ENCODE peak calls at places on chromosome 19, in nine cellular contexts. E is Caco-2; K is PC-3; X is IMR-90; B is effector memory CD4-positive, alpha-beta T cell; Z is thoracic aorta; M is small intestine; C is K562; O is Peyer's patch. P is an unnamed sample.

GRCh38 chr19:52219611-52220010 is 29.8 kb downstream of the PPP2R1A start:
- DNase-seq in E (no peak), K (no peak), X (no peak), B (no peak), Z (no peak), M (no peak), C (no peak), O (no peak), P (no peak)

GRCh38 chr19:3547767-3548282 is 8.9 kb downstream of the TEKTIP1 start:
- DNase-seq in E (no peak), K (no peak), X (no peak), B (no peak), Z (no peak), M (no peak), C (no peak), O (no peak), P (no peak)

GRCh38 chr19:39433480-39434079 is 2.2 kb downstream of the RPS16 start:
- DNase-seq in E (no peak), K (no peak), X (no peak), B (no peak), Z (no peak), M (no peak), C (no peak), O (no peak), P (no peak)

GRCh38 chr19:47610902-47611301 is 2.0 kb downstream of the BICRA start:
- DNase-seq in E (no peak), K (no peak), X (no peak), B (no peak), Z (no peak), M (peak; percentile 71), C (no peak), O (no peak), P (no peak)

GRCh38 chr19:7268737-7269098 is 25.5 kb downstream of the INSR start:
- DNase-seq in E (no peak), K (no peak), X (no peak), B (no peak), Z (no peak), M (no peak), C (no peak), O (no peak), P (no peak)

GRCh38 chr19:28449803-28450202 is 763.1 kb downstream of the UQCRFS1 start:
- DNase-seq in E (no peak), K (no peak), X (no peak), B (no peak), Z (no peak), M (no peak), C (no peak), O (no peak), P (no peak)

GRCh38 chr19:28066161-28066560 is 1146.8 kb downstream of the UQCRFS1 start:
- DNase-seq in E (no peak), K (no peak), X (no peak), B (no peak), Z (no peak), M (no peak), C (no peak), O (no peak), P (no peak)

GRCh38 chr19:48950159-48950558 is 4.5 kb upstream of the BAX start:
- DNase-seq in E (no peak), K (no peak), X (no peak), B (no peak), Z (no peak), M (no peak), C (no peak), O (no peak), P (no peak)

GRCh38 chr19:42831221-42832019 is 48.1 kb downstream of the PSG1 start:
- DNase-seq in E (peak; percentile 81), K (peak; percentile 81), X (no peak), B (no peak), Z (no peak), M (no peak), C (no peak), O (no peak), P (no peak)

GRCh38 chr19:52336117-52336811 is at the start of gene ZNF610:
- DNase-seq in E (peak; percentile 62), K (peak; percentile 48), X (peak; percentile 88), B (peak; percentile 72), Z (peak; percentile 54), M (peak; percentile 88), C (no peak), O (peak; percentile 75), P (peak; percentile 90)

GRCh38 chr19:55304279-55304978 is 20.6 kb downstream of the BRSK1 start:
- DNase-seq in E (peak; percentile 81), K (peak; percentile 54), X (no peak), B (no peak), Z (no peak), M (peak; percentile 62), C (peak; percentile 71), O (no peak), P (peak; percentile 33)

GRCh38 chr19:23002690-23003422 is at the start of gene ZNF728:
- DNase-seq in E (no peak), K (no peak), X (no peak), B (no peak), Z (peak; percentile 54), M (no peak), C (peak; percentile 18), O (no peak), P (peak; percentile 3)

GRCh38 chr19:51354742-51355148 is 11.4 kb downstream of the ETFB start:
- DNase-seq in E (peak; percentile 96), K (no peak), X (peak; percentile 19), B (no peak), Z (no peak), M (no peak), C (no peak), O (no peak), P (peak; percentile 82)

GRCh38 chr19:45781282-45782161 is 768 bp downstream of the DMPK start:
- DNase-seq in E (no peak), K (peak; percentile 71), X (no peak), B (no peak), Z (no peak), M (peak; percentile 41), C (no peak), O (no peak), P (no peak)

GRCh38 chr19:48102870-48103751 is 7.5 kb downstream of the PLA2G4C start:
- DNase-seq in E (peak; percentile 63), K (peak; percentile 59), X (peak; percentile 49), B (no peak), Z (no peak), M (peak; percentile 50), C (peak; percentile 79), O (no peak), P (peak; percentile 49)

GRCh38 chr19:11260996-11261395 is 1.3 kb downstream of the DOCK6 start:
- DNase-seq in E (no peak), K (no peak), X (no peak), B (no peak), Z (no peak), M (no peak), C (no peak), O (no peak), P (no peak)

DNA sequence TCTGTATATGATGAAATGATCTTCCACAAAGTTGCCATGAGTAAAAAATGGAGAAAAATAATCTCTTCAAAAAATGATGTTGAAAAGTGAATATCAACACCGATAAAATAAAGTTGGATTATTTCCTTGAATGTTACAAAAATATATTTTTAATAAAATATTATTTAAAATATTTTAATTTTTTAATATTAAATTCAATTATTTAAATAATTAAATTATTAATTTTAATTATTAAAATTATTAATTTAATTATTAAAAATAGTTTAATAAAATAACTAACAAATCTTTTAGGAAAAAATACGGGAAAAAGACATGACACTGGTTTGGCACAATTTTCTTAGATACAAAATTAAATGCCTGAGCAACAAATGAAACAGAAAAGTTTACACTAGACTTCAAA is 21.3 kb downstream of the ZNF626 start:
- DNase-seq in E (no peak), K (no peak), X (no peak), B (no peak), Z (no peak), M (no peak), C (no peak), O (no peak), P (no peak)
- H3K9me3 ChIP-seq in E (no peaks in the 10 kb centered on the region), K (peaks cover 8% of the 10 kb centered on the region), X (peaks cover 42% of the 10 kb centered on the region), B (peaks cover 28% of the 10 kb centered on the region), Z (peaks cover 67% of the 10 kb centered on the region), M (no peaks in the 10 kb centered on the region), C (peaks cover 9% of the 10 kb centered on the region), O (peaks cover 17% of the 10 kb centered on the region), P (peaks cover 2% of the 10 kb centered on the region)

GRCh38 chr19:43841990-43842389 is 14.9 kb downstream of the ZNF283 start:
- DNase-seq in E (no peak), K (no peak), X (no peak), B (no peak), Z (no peak), M (no peak), C (no peak), O (no peak), P (no peak)
- H3K9me3 ChIP-seq in E (peaks cover 66% of the 10 kb centered on the region), K (peaks cover 50% of the 10 kb centered on the region), X (peaks cover 57% of the 10 kb centered on the region), B (peaks cover 41% of the 10 kb centered on the region), Z (peaks cover 98% of the 10 kb centered on the region), M (peaks cover 1% of the 10 kb centered on the region), C (peaks cover 13% of the 10 kb centered on the region), O (peaks cover 10% of the 10 kb centered on the region), P (peaks cover 7% of the 10 kb centered on the region)

GRCh38 chr19:34957830-34958751 is 5.9 kb downstream of the ZNF792 start:
- DNase-seq in E (no peak), K (no peak), X (no peak), B (no peak), Z (no peak), M (no peak), C (no peak), O (no peak), P (no peak)
- H3K9me3 ChIP-seq in E (peaks cover 46% of the 10 kb centered on the region), K (peaks cover 49% of the 10 kb centered on the region), X (peaks cover 41% of the 10 kb centered on the region), B (peaks cover 77% of the 10 kb centered on the region), Z (peaks cover 61% of the 10 kb centered on the region), M (peaks cover 9% of the 10 kb centered on the region), C (peaks cover 69% of the 10 kb centered on the region), O (peaks cover 50% of the 10 kb centered on the region), P (peaks cover 8% of the 10 kb centered on the region)

DNA sequence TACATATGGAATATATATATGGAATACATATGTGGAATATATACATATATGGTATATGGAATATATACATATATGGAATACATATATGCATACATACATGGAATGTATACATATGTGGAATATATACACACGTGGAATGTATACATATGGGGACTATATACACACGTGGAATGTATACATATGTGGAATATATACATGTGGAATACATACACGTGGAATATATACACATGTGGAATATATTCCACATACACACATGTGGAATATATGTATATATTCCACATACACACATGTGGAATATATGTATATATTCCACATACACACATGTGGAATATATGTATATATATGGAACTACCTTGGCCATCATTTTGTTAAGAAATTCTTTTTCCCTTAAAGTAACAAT is 31.1 kb downstream of the ZNF571 start:
- DNase-seq in E (no peak), K (no peak), X (no peak), B (no peak), Z (no peak), M (no peak), C (no peak), O (no peak), P (no peak)
- H3K9me3 ChIP-seq in E (peaks cover 67% of the 10 kb centered on the region), K (peaks cover 31% of the 10 kb centered on the region), X (peaks cover 59% of the 10 kb centered on the region), B (peaks cover 82% of the 10 kb centered on the region), Z (no peaks in the 10 kb centered on the region), M (peaks cover 7% of the 10 kb centered on the region), C (peaks cover 20% of the 10 kb centered on the region), O (peaks cover 61% of the 10 kb centered on the region), P (peaks cover 14% of the 10 kb centered on the region)

GRCh38 chr19:1757468-1758230 is 4.3 kb downstream of the ONECUT3 start:
- DNase-seq in E (no peak), K (no peak), X (no peak), B (no peak), Z (no peak), M (no peak), C (no peak), O (no peak), P (no peak)
- H3K9me3 ChIP-seq in E (no peaks in the 10 kb centered on the region), K (no peaks in the 10 kb centered on the region), X (no peaks in the 10 kb centered on the region), B (no peaks in the 10 kb centered on the region), Z (no peaks in the 10 kb centered on the region), M (no peaks in the 10 kb centered on the region), C (no peaks in the 10 kb centered on the region), O (no peaks in the 10 kb centered on the region), P (no peaks in the 10 kb centered on the region)

P was measured in cardiac muscle cell.